ENCODE peak calls at places on chromosomes 12 and 14, in nine cellular contexts. L is kidney; S is adrenal gland; Y is stomach; W is OCI-LY7; U is CD8-positive, alpha-beta T cell; N is HCT116; R is CD4-positive, CD25-positive, alpha-beta regulatory T cell; H is neural progenitor cell. K is an unnamed sample. For H3K4me1, the result is how much of the 10 kb centered on the place peaks cover.

GRCh38 chr14:41362134-41362533 is 244.5 kb upstream of the LRFN5 start:
- DNase-seq in Y (no peak), R (no peak), H (no peak), W (no peak), L (no peak), U (no peak), N (no peak), S (no peak), K (no peak)

GRCh38 chr14:61526405-61527312 is 168.7 kb upstream of the HIF1A start:
- DNase-seq in S (peak), Y (peak), U (no peak), L (no peak), W (no peak), N (no peak), H (no peak), R (no peak), K (peak)

GRCh38 chr12:4031703-4032291 is 158.6 kb upstream of the PARP11 start:
- DNase-seq in S (peak), R (no peak), W (no peak), U (no peak), L (no peak), N (no peak), Y (no peak), H (no peak), K (peak)

GRCh38 chr12:42090899-42091298 is 53.8 kb downstream of the GXYLT1 start:
- DNase-seq in S (no peak), R (no peak), H (no peak), Y (no peak), L (no peak), U (no peak), N (no peak), W (no peak), K (no peak)

GRCh38 chr14:43140453-43140852 is 1366.6 kb downstream of the FSCB start:
- DNase-seq in R (no peak), H (no peak), W (no peak), Y (no peak), N (no peak), U (no peak), S (no peak), L (no peak), K (no peak)

GRCh38 chr14:103808403-103809001 is 38.9 kb downstream of the PPP1R13B start:
- DNase-seq in S (peak), N (peak), W (peak), R (peak), H (peak), U (peak), Y (peak), L (peak), K (peak)

GRCh38 chr12:24255920-24256635 is 306.6 kb upstream of the SOX5 start:
- DNase-seq in L (no peak), S (no peak), N (no peak), H (peak), U (no peak), Y (no peak), W (no peak), R (no peak), K (no peak)

GRCh38 chr12:71702590-71702989 is 16.7 kb downstream of the TMEM19 start:
- DNase-seq in R (no peak), W (no peak), U (no peak), L (no peak), S (no peak), H (no peak), Y (no peak), N (no peak), K (no peak)

GRCh38 chr14:73961192-73961591 is 11.1 kb downstream of the COQ6 start:
- DNase-seq in N (no peak), H (no peak), L (no peak), R (no peak), S (no peak), Y (no peak), W (no peak), U (no peak), K (no peak)

GRCh38 chr12:77352941-77353340 is 287.6 kb upstream of the E2F7 start:
- DNase-seq in S (no peak), L (no peak), R (no peak), U (no peak), N (no peak), H (no peak), W (no peak), Y (no peak), K (no peak)

GRCh38 chr12:117033382-117034045 is 65.7 kb downstream of the TESC start:
- DNase-seq in N (no peak), R (no peak), L (peak), S (no peak), U (no peak), Y (peak), W (no peak), H (no peak), K (no peak)

GRCh38 chr12:124704619-124705018 is 137.2 kb upstream of the NCOR2 start:
- DNase-seq in R (no peak), S (no peak), W (no peak), U (no peak), N (no peak), L (peak), Y (no peak), H (no peak), K (no peak)
- H3K4me1 ChIP-seq in R (under half), S (under half), W (under half), U (under half), N (under half), L (under half), Y (under half), H (under half), K (under half)

GRCh38 chr14:36658091-36659009 is 3.3 kb upstream of the PAX9 start:
- DNase-seq in U (no peak), N (no peak), S (no peak), H (peak), Y (no peak), W (no peak), R (no peak), L (peak), K (no peak)
- H3K4me1 ChIP-seq in U (under half), N (under half), S (under half), H (under half), Y (half or more), W (under half), R (under half), L (under half), K (under half)

DNA sequence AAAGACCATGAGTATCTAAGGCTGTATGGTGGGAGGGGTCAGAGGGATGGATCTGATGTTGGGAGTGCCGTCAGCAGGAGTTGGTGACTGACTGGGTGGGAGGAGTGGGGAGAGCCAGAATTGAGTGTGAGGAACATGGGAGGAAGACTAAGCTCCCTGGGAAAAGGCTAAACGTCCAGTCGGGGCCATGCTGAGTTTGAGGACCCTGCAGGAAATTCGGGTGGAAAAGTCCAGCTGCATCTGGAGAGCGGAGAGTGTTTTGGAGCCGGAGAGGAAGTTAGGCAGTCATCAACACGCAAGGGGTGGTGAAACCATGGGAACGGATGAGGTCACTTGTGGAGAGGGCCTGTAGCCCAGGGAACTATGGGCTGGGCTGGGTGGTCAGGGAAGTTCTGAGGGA is 60.9 kb downstream of the ELK3 start:
- DNase-seq in H (no peak), U (no peak), Y (no peak), R (no peak), W (no peak), L (no peak), S (peak), N (no peak), K (peak)
- H3K4me1 ChIP-seq in H (under half), U (under half), Y (under half), R (under half), W (under half), L (under half), S (under half), N (under half), K (under half)

GRCh38 chr14:22839159-22839779 is 2.9 kb downstream of the MMP14 start:
- DNase-seq in S (peak), U (no peak), L (no peak), R (no peak), W (no peak), N (no peak), Y (no peak), H (no peak), K (no peak)
- H3K4me1 ChIP-seq in S (under half), U (under half), L (under half), R (under half), W (under half), N (under half), Y (half or more), H (under half), K (under half)

DNA sequence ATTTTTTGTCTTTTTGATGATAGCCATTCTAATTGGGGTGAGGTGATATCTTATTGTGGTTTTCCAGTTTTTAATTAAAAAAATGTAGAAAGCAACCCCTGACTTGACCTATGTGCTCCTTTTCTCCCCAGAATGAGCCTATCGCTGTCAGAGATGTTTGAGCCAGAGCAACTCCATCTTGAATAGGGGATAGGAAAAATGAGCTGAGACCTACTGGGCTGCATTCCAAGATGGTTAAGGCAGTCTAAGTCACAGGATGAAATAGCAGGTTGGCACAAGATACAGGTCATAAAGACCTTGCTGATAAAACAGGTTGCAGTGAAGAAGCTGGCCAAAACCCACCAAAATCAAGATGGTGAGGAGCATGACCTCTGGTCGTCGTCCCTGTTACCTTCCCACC is 13.8 kb downstream of the ERP27 start:
- DNase-seq in W (no peak), N (no peak), H (no peak), R (no peak), S (no peak), Y (no peak), U (no peak), L (no peak), K (no peak)
- H3K4me1 ChIP-seq in W (under half), N (under half), H (under half), R (under half), S (under half), Y (under half), U (under half), L (under half), K (under half)

GRCh38 chr14:68580096-68580640 is 212.7 kb downstream of the ZFP36L1 start:
- DNase-seq in W (no peak), L (no peak), H (no peak), U (no peak), S (no peak), N (no peak), Y (no peak), R (no peak), K (no peak)
- H3K4me1 ChIP-seq in W (under half), L (under half), H (under half), U (under half), S (under half), N (half or more), Y (under half), R (under half), K (half or more)

DNA sequence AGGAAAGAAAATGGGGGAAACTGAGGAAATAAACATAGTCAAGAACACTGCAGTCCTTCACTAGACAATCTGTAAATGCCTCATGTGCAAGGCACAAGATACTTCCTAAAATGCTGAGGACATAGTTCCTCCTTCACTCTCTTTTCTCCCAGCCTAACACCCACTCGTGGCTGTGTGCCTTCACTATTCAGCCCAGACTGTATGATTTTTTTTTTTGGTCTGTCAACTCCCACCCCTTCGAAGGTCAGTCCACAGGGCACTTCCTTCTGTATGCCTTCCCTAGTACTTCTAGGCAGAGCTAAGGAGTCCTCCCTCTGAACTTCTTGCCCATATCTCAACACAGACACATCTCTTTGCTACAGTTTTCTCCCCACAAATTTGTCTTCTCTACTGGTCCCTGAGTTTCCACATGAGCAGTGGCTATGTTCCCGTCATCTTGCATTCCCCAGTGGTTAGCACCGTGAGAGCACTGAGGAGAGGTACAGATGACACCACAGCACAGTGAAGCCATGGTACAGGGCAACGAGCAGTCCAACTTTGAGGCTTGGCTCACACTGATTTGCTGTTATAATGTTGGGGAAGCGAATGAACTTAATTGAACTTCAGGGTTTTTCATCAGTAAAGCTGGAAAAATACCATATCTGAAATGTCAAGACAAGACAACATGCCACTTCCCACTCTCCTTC is 24.1 kb upstream of the SYCP3 start:
- DNase-seq in U (no peak), N (no peak), H (no peak), Y (no peak), S (no peak), W (no peak), R (no peak), L (no peak), K (no peak)
- H3K4me1 ChIP-seq in U (under half), N (under half), H (under half), Y (under half), S (under half), W (under half), R (under half), L (under half), K (under half)

GRCh38 chr12:55718020-55718419 is 2.2 kb upstream of the RDH5 start:
- DNase-seq in N (no peak), H (peak), W (no peak), Y (no peak), R (no peak), S (no peak), L (no peak), U (no peak), K (no peak)

GRCh38 chr12:55716582-55717396 is 943 bp downstream of the BLOC1S1 start:
- DNase-seq in Y (no peak), L (no peak), R (no peak), W (no peak), N (no peak), S (no peak), U (no peak), H (peak), K (no peak)

GRCh38 chr12:55717397-55718007 is 1.7 kb downstream of the BLOC1S1 start:
- DNase-seq in Y (no peak), L (no peak), R (no peak), U (no peak), N (no peak), S (no peak), H (no peak), W (no peak), K (no peak)

GRCh38 chr12:55715169-55715764 is 579 bp upstream of the BLOC1S1 start:
- DNase-seq in Y (no peak), L (no peak), U (no peak), S (no peak), N (no peak), W (no peak), H (no peak), R (no peak), K (no peak)

DNA sequence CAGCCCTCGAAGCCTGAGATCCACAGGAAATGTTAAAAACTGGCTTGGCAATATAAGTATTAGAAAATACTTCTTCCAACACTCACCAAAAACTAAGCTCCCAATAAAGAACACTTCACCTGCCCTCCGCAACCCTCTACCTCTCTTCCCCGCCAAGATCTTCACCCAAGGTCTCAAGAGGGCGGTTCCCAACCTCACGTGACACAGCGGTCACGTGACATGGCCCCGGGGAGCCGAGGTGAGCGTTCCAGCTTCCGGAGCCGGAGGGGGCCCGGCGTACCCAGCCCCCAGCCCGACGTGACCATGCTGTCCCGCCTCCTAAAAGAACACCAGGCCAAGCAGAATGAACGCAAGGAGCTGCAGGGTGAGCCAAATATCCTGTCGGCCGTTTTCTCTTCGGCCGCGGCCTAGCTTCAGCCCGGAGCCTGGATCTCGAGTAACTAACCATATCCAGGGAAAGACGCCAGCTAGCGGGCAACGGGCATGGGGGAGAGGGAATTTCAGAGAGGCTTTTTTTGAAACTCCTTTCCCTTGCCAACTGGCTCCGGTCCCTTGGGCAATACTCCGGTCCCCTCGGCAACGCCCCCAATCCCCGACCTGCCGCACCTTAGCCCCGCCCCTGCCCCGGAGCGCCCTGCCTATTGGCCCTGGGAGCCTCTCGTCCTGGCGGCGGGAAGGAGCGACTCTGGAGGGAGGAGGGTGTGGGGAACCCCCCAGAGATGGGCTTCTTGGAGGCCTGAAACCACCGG is at the start of gene BLOC1S1:
- DNase-seq in U (peak), Y (peak), N (peak), W (peak), H (peak), L (peak), S (peak), R (peak), K (peak)
- H3K4me1 ChIP-seq in U (under half), Y (half or more), N (under half), W (under half), H (under half), L (under half), S (under half), R (under half), K (half or more)

DNA sequence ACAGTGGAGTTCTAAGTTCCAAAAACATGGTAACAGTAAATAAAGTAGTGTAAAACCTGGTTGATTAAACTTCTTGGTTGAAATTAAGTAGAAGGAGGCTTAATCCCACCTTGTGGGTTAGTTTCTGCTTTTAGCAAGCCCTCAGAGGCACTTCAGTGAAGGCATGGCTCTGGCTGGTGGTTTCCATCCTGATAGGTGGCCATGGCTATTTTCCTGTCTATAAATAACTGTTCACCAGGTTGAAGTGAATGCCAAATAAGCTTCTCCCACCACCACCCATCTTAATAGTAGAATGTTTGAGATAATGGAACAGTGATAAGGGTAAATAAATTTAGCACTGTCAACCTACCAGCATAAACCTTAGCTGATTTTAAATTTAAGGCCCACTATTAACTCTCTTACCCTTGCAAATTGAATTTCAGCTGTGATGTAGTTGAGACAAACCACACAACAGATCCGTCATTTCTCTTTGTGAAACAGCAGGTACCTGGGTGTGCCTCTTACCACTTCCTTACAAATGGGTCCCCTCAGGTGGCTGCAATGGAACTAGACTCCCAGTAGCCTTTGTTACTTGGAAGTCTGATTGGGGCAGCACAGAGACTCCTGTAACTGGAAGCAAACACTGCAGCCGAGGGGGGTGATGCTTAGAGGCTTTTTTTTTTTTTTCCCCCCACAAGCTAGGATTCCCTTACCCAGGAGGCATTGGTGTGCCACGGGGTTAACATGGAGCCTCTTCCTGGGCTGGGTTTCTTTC is 41.4 kb downstream of the DAAM1 start:
- DNase-seq in H (no peak), L (no peak), S (no peak), W (no peak), N (no peak), Y (no peak), R (no peak), U (no peak), K (no peak)
- H3K4me1 ChIP-seq in H (under half), L (under half), S (under half), W (under half), N (under half), Y (under half), R (under half), U (under half), K (under half)

GRCh38 chr14:93965287-93965821 is 11.0 kb downstream of the ASB2 start:
- DNase-seq in Y (no peak), L (no peak), R (no peak), H (no peak), S (no peak), W (no peak), N (no peak), U (no peak), K (no peak)
- H3K4me1 ChIP-seq in Y (half or more), L (under half), R (under half), H (under half), S (under half), W (half or more), N (under half), U (under half), K (half or more)